ENCODE peak calls at places on chromosomes 16 and 17, in seven cellular contexts. K, V, F, D, G, A and I are unnamed samples.
A peak's percentile ranks its signal among the peaks of the same experiment; 100 is the strongest.

GRCh38 chr17:78316867-78317816 is 42.7 kb downstream of the SOCS3 start:
- DNase-seq in K (no peak), V (no peak), F (peak; percentile 55), D (no peak), G (peak; percentile 71), A (no peak), I (no peak)

GRCh38 chr17:28810437-28810836 is 32.2 kb downstream of the FAM222B start:
- DNase-seq in K (no peak), V (no peak), F (no peak), D (no peak), G (no peak), A (no peak), I (no peak)

GRCh38 chr16:78745491-78746019 is 646.1 kb downstream of the WWOX start:
- DNase-seq in K (no peak), V (no peak), F (no peak), D (no peak), G (no peak), A (no peak), I (no peak)

GRCh38 chr17:79760197-79760906 is 17.6 kb upstream of the CBX2 start:
- DNase-seq in K (no peak), V (no peak), F (no peak), D (no peak), G (no peak), A (no peak), I (no peak)

GRCh38 chr16:88939814-88940195 is 37.2 kb downstream of the CBFA2T3 start:
- DNase-seq in K (no peak), V (no peak), F (no peak), D (no peak), G (no peak), A (peak; percentile 67), I (no peak)

GRCh38 chr17:67151717-67152116 is 93.3 kb downstream of the HELZ start:
- DNase-seq in K (no peak), V (no peak), F (no peak), D (no peak), G (peak; percentile 81), A (no peak), I (no peak)

GRCh38 chr17:31269597-31269996 is 27.4 kb downstream of the OMG start:
- DNase-seq in K (peak; percentile 32), V (no peak), F (no peak), D (no peak), G (peak; percentile 97), A (no peak), I (no peak)

GRCh38 chr17:78879679-78880186 is 23.3 kb downstream of the CEP295NL start:
- DNase-seq in K (peak; percentile 66), V (peak; percentile 27), F (no peak), D (no peak), G (peak; percentile 98), A (peak; percentile 81), I (peak; percentile 58)

GRCh38 chr16:83116274-83116892 is 489.6 kb downstream of the CDH13 start:
- DNase-seq in K (no peak), V (no peak), F (peak; percentile 10), D (no peak), G (no peak), A (no peak), I (no peak)

GRCh38 chr16:15487336-15488284 is 53.2 kb downstream of the BMERB1 start:
- DNase-seq in K (no peak), V (no peak), F (no peak), D (no peak), G (no peak), A (no peak), I (no peak)

GRCh38 chr17:74881073-74881472 is 8.3 kb upstream of the FDXR start:
- DNase-seq in K (no peak), V (no peak), F (no peak), D (no peak), G (no peak), A (no peak), I (no peak)

GRCh38 chr16:57920215-57920890 is 50.6 kb downstream of the CNGB1 start:
- DNase-seq in K (no peak), V (no peak), F (no peak), D (no peak), G (no peak), A (no peak), I (no peak)

GRCh38 chr17:82436601-82437324 is 13.8 kb downstream of the CYBC1 start:
- DNase-seq in K (no peak), V (no peak), F (no peak), D (no peak), G (no peak), A (no peak), I (no peak)

GRCh38 chr17:17876959-17877547 is 40.3 kb upstream of the SREBF1 start:
- DNase-seq in K (peak; percentile 67), V (peak; percentile 16), F (no peak), D (no peak), G (peak; percentile 24), A (peak; percentile 43), I (peak; percentile 36)

GRCh38 chr17:43578699-43579569 is 32.8 kb upstream of the ETV4 start:
- DNase-seq in K (no peak), V (no peak), F (no peak), D (peak; percentile 71), G (peak; percentile 85), A (no peak), I (no peak)

GRCh38 chr16:81214745-81215166 is 23.7 kb upstream of the BCO1 start:
- DNase-seq in K (no peak), V (no peak), F (no peak), D (no peak), G (peak; percentile 15), A (no peak), I (no peak)

GRCh38 chr17:40632206-40632605 is 15.4 kb downstream of the SMARCE1 start:
- DNase-seq in K (no peak), V (no peak), F (no peak), D (no peak), G (no peak), A (no peak), I (no peak)

GRCh38 chr16:88002211-88002610 is 51.0 kb downstream of the BANP start:
- DNase-seq in K (no peak), V (no peak), F (no peak), D (no peak), G (no peak), A (no peak), I (no peak)

GRCh38 chr17:61247438-61247837 is 152.2 kb upstream of the TBX2 start:
- DNase-seq in K (no peak), V (no peak), F (peak; percentile 28), D (no peak), G (peak; percentile 82), A (no peak), I (peak; percentile 44)

GRCh38 chr16:75420987-75421819 is 12.1 kb downstream of the CFDP1 start:
- DNase-seq in K (peak; percentile 62), V (no peak), F (peak; percentile 89), D (no peak), G (peak; percentile 45), A (peak; percentile 85), I (no peak)